ENCODE peak calls at places on chromosome 9, in four cellular contexts. L is HepG2, Q is GM12878, J is SK-N-SH. K is an unnamed sample.

GRCh38 chr9:134590240-134591081 is 51.1 kb upstream of the COL5A1 start:
- DNase-seq in Q (no peak), J (no peak), L (peak; percentile 24), K (no peak)

GRCh38 chr9:131727795-131728545 is 11.9 kb downstream of the RAPGEF1 start:
- DNase-seq in L (no peak), Q (peak; percentile 81), J (no peak), K (no peak)

GRCh38 chr9:129823163-129823933 is 588 bp downstream of the TOR1A start:
- DNase-seq in Q (no peak), J (peak; percentile 76), L (no peak), K (peak; percentile 17)

GRCh38 chr9:86546712-86547111 is 192.5 kb upstream of the TUT7 start:
- DNase-seq in J (no peak), L (no peak), Q (no peak), K (no peak)

GRCh38 chr9:5536684-5537083 is 26.4 kb downstream of the PDCD1LG2 start:
- DNase-seq in L (no peak), Q (no peak), J (no peak), K (no peak)

GRCh38 chr9:3824062-3824461 is 298.3 kb upstream of the RFX3 start:
- DNase-seq in L (no peak), Q (no peak), J (peak; percentile 57), K (no peak)

GRCh38 chr9:19148170-19148569 is 20.9 kb upstream of the PLIN2 start:
- DNase-seq in Q (no peak), L (no peak), J (no peak), K (no peak)

GRCh38 chr9:29750062-29750461 is 2176.8 kb upstream of the C9orf72 start:
- DNase-seq in L (no peak), Q (no peak), J (no peak), K (no peak)

GRCh38 chr9:134323741-134324358 is 2.4 kb upstream of the RXRA start:
- DNase-seq in L (peak; percentile 61), Q (no peak), J (no peak), K (no peak)

GRCh38 chr9:129378241-129378661 is 200.2 kb upstream of the IER5L start:
- DNase-seq in L (no peak), J (no peak), Q (no peak), K (no peak)

GRCh38 chr9:21576331-21577189 is 94.4 kb upstream of the IFNE start:
- DNase-seq in J (no peak), L (peak; percentile 12), Q (peak; percentile 20), K (peak; percentile 80)

GRCh38 chr9:124190761-124191160 is 67.0 kb upstream of the NEK6 start:
- DNase-seq in L (peak; percentile 57), Q (no peak), J (no peak), K (no peak)

GRCh38 chr9:76716270-76716669 is 48.0 kb upstream of the PCA3 start:
- DNase-seq in J (no peak), Q (no peak), L (no peak), K (no peak)

GRCh38 chr9:69633716-69634115 is 38.5 kb downstream of the APBA1 start:
- DNase-seq in J (no peak), L (no peak), Q (no peak), K (no peak)

GRCh38 chr9:134317431-134318414 is 8.5 kb upstream of the RXRA start:
- DNase-seq in Q (no peak), J (no peak), L (no peak), K (no peak)

GRCh38 chr9:93637886-93638285 is 61.5 kb downstream of the PHF2 start:
- DNase-seq in Q (no peak), L (no peak), J (no peak), K (no peak)

GRCh38 chr9:104740596-104740995 is 6.9 kb upstream of the NIPSNAP3A start:
- DNase-seq in L (no peak), Q (no peak), J (no peak), K (no peak)

GRCh38 chr9:7045361-7045760 is 287.6 kb downstream of the KDM4C start:
- DNase-seq in Q (no peak), L (no peak), J (no peak), K (no peak)

GRCh38 chr9:69798737-69799136 is 21.9 kb upstream of the CFAP95 start:
- DNase-seq in Q (no peak), L (peak; percentile 26), J (no peak), K (no peak)

GRCh38 chr9:5629312-5630037 is 568 bp downstream of the RIC1 start:
- DNase-seq in L (no peak), J (peak; percentile 69), Q (no peak), K (peak; percentile 23)

GRCh38 chr9:77019810-77020437 is 469 bp downstream of the FOXB2 start:
- DNase-seq in L (no peak), J (no peak), Q (no peak), K (no peak)

GRCh38 chr9:99040911-99041582 is 63.9 kb upstream of the TGFBR1 start:
- DNase-seq in L (no peak), Q (no peak), J (no peak), K (peak; percentile 5)

GRCh38 chr9:133842721-133843227 is 104.6 kb upstream of the SARDH start:
- DNase-seq in J (no peak), Q (no peak), L (no peak), K (no peak)

GRCh38 chr9:98707158-98708102 is 1.3 kb downstream of the GABBR2 start:
- DNase-seq in L (peak; percentile 17), J (peak; percentile 84), Q (no peak), K (peak; percentile 78)

GRCh38 chr9:136084191-136084944 is 10.7 kb downstream of the NACC2 start:
- DNase-seq in Q (no peak), J (peak; percentile 22), L (no peak), K (no peak)

GRCh38 chr9:96344458-96345180 is 38.9 kb downstream of the SLC35D2 start:
- DNase-seq in L (peak; percentile 84), Q (no peak), J (peak; percentile 63), K (peak; percentile 88)

GRCh38 chr9:9275656-9276055 is 1337.1 kb downstream of the PTPRD start:
- DNase-seq in J (no peak), Q (no peak), L (no peak), K (no peak)

GRCh38 chr9:93230601-93231000 is 46.7 kb downstream of the WNK2 start:
- DNase-seq in J (no peak), Q (no peak), L (no peak), K (no peak)

GRCh38 chr9:97534185-97534584 is 32.7 kb downstream of the TMOD1 start:
- DNase-seq in J (no peak), Q (no peak), L (no peak), K (no peak)

GRCh38 chr9:24518545-24518944 is 27.2 kb downstream of the IZUMO3 start:
- DNase-seq in Q (no peak), J (no peak), L (no peak), K (no peak)

GRCh38 chr9:14906654-14907359 is 3.4 kb downstream of the FREM1 start:
- DNase-seq in Q (no peak), L (no peak), J (peak; percentile 37), K (no peak)

GRCh38 chr9:33524431-33524947 is 438 bp downstream of the ANKRD18B start:
- DNase-seq in J (no peak), Q (no peak), L (no peak), K (no peak)

GRCh38 chr9:110072597-110073355 is 135.2 kb downstream of the C9orf152 start:
- DNase-seq in J (no peak), Q (no peak), L (no peak), K (no peak)

GRCh38 chr9:127174386-127175318 is 52.2 kb upstream of the ANGPTL2 start:
- DNase-seq in J (no peak), Q (no peak), L (no peak), K (no peak)
- TF ChIP-seq CHD2 in J (no peak), Q (no peak), L (no peak), K (no peak)

GRCh38 chr9:744790-745456 is 96.6 kb upstream of the DMRT1 start:
- DNase-seq in Q (no peak), L (peak; percentile 35), J (no peak), K (no peak)
- TF ChIP-seq PBX3 in Q (no peak), L (no peak), J (no peak), K (no peak)

DNA sequence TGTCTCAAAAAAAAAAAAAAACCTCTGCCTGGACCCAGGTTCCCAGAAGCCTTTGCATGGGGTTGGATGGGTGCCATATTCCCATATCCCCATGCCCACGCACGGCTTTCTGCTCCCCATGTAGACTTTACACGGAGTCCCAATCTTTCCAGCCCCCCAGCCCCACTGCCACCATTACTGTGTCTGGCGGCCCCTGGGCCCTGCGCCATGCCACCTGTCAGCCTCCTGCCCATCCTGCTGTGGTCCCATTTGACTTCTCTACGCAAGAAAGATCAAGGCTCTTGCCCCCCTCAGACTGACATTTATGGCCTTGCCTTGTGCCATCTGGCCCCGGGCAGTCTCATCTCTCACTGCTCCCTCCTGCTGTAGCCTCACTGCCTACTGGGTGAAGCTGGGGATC is 6.5 kb upstream of the AK1 start:
- DNase-seq in J (no peak), Q (no peak), L (no peak), K (no peak)
- TF ChIP-seq CHD2 in J (no peak), Q (no peak), L (no peak), K (no peak)

GRCh38 chr9:88747768-88748167 is 212.8 kb downstream of the NXNL2 start:
- DNase-seq in L (no peak), J (no peak), Q (no peak), K (peak; percentile 51)

GRCh38 chr9:88749420-88749819 is 214.4 kb downstream of the NXNL2 start:
- DNase-seq in J (no peak), L (no peak), Q (no peak), K (no peak)

GRCh38 chr9:88746744-88747398 is 211.9 kb downstream of the NXNL2 start:
- DNase-seq in L (no peak), J (no peak), Q (no peak), K (no peak)

GRCh38 chr9:88746029-88746743 is 211.2 kb downstream of the NXNL2 start:
- DNase-seq in L (no peak), Q (no peak), J (no peak), K (no peak)

DNA sequence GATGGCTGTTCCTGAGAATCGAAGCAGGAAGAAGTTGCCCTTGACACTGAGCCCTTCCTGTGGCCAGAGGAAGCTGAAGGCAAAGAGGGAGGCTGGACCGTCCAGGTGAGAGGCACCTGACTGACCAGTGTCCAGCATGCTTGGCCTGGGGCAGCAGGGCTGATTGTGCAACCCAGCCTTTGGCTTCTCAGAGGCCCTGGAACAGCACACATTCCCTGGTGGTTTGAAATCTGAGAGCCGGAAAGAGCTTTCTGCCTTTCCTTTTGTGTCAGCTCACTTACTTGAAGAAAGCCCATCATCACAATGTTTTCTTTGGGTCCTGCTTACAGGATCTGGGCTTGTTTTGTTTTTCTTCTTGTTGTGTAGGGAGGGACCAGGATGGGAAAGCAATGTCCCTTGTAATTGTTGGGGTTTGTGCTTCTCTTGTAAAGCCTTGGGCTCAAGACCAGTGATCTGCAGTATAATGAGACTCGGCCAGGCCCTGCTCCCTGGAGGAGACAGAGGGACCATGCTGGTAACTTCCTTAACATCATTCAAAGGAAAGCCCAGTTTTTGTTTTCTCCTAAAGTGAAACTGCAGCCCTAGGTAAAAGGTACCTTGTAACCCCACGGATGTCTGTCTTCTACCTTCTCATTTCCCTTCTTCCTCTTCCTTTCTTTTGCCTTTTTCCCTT is 213.7 kb downstream of the NXNL2 start:
- DNase-seq in Q (no peak), J (no peak), L (no peak), K (no peak)
- TF ChIP-seq PBX3 in Q (no peak), J (no peak), L (no peak), K (no peak)

DNA sequence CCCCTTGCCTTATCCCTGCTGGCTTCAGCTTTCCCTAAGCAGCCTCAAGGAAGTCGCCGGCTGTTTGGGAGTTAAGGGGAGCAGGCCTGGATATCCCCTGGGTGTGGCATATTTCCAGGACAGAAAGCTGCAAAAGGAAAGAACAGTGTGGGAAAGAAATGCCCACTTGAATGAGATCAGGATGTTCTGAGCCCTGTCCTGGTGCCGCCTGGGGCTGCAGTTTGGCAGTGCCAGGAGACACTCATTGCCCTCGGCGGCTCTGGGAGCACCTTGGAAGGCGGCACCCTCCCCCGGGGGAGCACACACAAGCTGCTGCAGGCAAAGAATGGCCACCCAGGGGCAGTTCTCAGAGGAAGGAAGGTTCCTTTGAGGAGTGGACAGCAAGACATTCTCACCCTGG is 305.3 kb downstream of the NTRK2 start:
- DNase-seq in L (no peak), Q (no peak), J (no peak), K (no peak)
- TF ChIP-seq CHD2 in L (no peak), Q (no peak), J (no peak), K (no peak)

K was measured in A549.